ENCODE peak calls at places on chromosome 20, in four cellular contexts. H is right lobe of liver, P is ascending aorta, K is suprapubic skin. J is an unnamed sample.

GRCh38 chr20:53808733-53809132 is 215.1 kb upstream of the ZNF217 start:
- DNase-seq in P (no peak), K (no peak), H (no peak), J (no peak)

GRCh38 chr20:46705378-46705729 is 4.1 kb upstream of the SLC2A10 start:
- DNase-seq in P (no peak), H (no peak), K (no peak), J (no peak)

GRCh38 chr20:23350855-23351838 is 556 bp downstream of the NXT1 start:
- DNase-seq in P (peak), H (peak), K (peak), J (peak)

GRCh38 chr20:18904192-18904591 is 90.6 kb downstream of the SCP2D1 start:
- DNase-seq in H (no peak), P (no peak), K (no peak), J (no peak)

GRCh38 chr20:48486065-48486464 is 341.7 kb downstream of the PREX1 start:
- DNase-seq in P (no peak), H (no peak), K (no peak), J (no peak)

GRCh38 chr20:37901280-37901666 is 1.7 kb upstream of the VSTM2L start:
- DNase-seq in H (no peak), P (no peak), K (no peak), J (no peak)

GRCh38 chr20:48733296-48733790 is 94.5 kb downstream of the PREX1 start:
- DNase-seq in H (no peak), K (no peak), P (no peak), J (no peak)

GRCh38 chr20:32252189-32252588 is 25.3 kb upstream of the KIF3B start:
- DNase-seq in K (no peak), P (no peak), H (no peak), J (no peak)

GRCh38 chr20:5789827-5790226 is 39.6 kb downstream of the SHLD1 start:
- DNase-seq in P (no peak), K (no peak), H (no peak), J (no peak)

GRCh38 chr20:51327251-51327841 is 215.2 kb downstream of the NFATC2 start:
- DNase-seq in K (no peak), P (no peak), H (no peak), J (no peak)

GRCh38 chr20:56995635-56996075 is 270.8 kb downstream of the BMP7 start:
- DNase-seq in P (no peak), K (no peak), H (no peak), J (no peak)

GRCh38 chr20:61601853-61602252 is 349.8 kb downstream of the CDH4 start:
- DNase-seq in K (no peak), H (no peak), P (no peak), J (no peak)

GRCh38 chr20:21189761-21190523 is 64.1 kb downstream of the KIZ start:
- DNase-seq in K (no peak), P (no peak), H (no peak), J (no peak)

GRCh38 chr20:10309326-10309725 is 90.7 kb downstream of the SNAP25 start:
- DNase-seq in P (no peak), K (no peak), H (no peak), J (no peak)

GRCh38 chr20:37539956-37540455 is 12.3 kb upstream of the BLCAP start:
- DNase-seq in K (peak), P (no peak), H (no peak), J (no peak)

GRCh38 chr20:40848530-40848929 is 159.5 kb upstream of the MAFB start:
- DNase-seq in P (no peak), K (no peak), H (no peak), J (no peak)

GRCh38 chr20:916825-917224 is 691 bp upstream of the ANGPT4 start:
- DNase-seq in H (no peak), K (no peak), P (no peak), J (no peak)

GRCh38 chr20:47973519-47974233 is 188.4 kb upstream of the SULF2 start:
- DNase-seq in P (no peak), H (peak), K (no peak), J (no peak)

GRCh38 chr20:54382419-54382818 is 93.0 kb upstream of the DOK5 start:
- DNase-seq in H (no peak), P (no peak), K (no peak), J (no peak)

GRCh38 chr20:45550765-45551164 is 3.6 kb upstream of the EPPIN start:
- DNase-seq in K (no peak), P (no peak), H (no peak), J (no peak)

GRCh38 chr20:45545351-45545750 is 1.9 kb downstream of the EPPIN start:
- DNase-seq in K (no peak), P (no peak), H (no peak), J (no peak)

GRCh38 chr20:45548410-45548809 is 1.2 kb upstream of the EPPIN start:
- DNase-seq in K (no peak), P (no peak), H (no peak), J (no peak)

GRCh38 chr20:45547206-45547770 is at the start of gene EPPIN:
- DNase-seq in H (no peak), P (no peak), K (no peak), J (no peak)

DNA sequence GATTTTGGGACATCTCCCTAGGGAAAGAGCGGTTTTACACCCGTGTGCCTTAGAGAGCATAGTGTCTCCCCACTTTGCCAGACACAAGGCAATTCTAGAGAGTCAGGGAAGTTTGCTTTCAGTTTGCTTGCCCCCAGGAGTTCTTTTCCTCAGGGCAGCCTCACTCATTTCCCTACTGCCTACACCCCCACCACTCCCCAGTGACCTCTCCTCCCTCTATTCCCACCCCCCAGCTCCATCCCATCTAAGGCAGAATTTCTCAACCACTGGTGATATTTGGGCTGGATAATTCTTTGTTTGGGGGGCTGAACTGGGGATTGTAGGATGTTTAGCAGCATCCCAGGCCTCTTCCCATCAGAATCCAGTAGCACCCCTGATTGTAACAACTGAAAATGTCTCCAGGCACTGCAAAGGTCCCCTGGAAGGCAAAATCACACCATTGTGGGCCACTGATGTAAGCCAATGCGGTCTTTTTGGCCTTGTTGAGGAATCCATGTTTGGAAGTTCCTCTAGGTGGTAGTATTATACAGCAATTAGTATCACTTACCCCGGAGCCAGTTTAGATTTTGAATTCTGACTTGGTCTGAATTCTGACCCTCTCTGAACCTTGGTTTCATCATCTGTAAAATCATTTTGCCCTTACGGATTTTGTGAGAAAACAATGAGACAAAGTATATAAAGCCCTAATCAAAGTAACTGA is 1.3 kb downstream of the EPPIN start:
- DNase-seq in H (no peak), K (no peak), P (no peak), J (no peak)
- TF ChIP-seq CTCF in H (peak), K (peak), P (no peak), J (no peak)

GRCh38 chr20:24962510-24962909 is 13.4 kb downstream of the CST7 start:
- DNase-seq in H (no peak), P (no peak), K (no peak), J (no peak)
- TF ChIP-seq CTCF in H (no peak), P (no peak), K (no peak), J (no peak)

GRCh38 chr20:50278684-50279531 is 88.3 kb downstream of the CEBPB start:
- DNase-seq in K (peak), P (no peak), H (peak), J (no peak)
- TF ChIP-seq CTCF in K (peak), P (peak), H (peak), J (no peak)

GRCh38 chr20:44010162-44010704 is 95.6 kb downstream of the TOX2 start:
- DNase-seq in P (no peak), H (no peak), K (no peak), J (no peak)
- TF ChIP-seq CTCF in P (no peak), H (no peak), K (no peak), J (no peak)

GRCh38 chr20:14553774-14554524 is 216.5 kb upstream of the FLRT3 start:
- DNase-seq in K (no peak), H (no peak), P (no peak), J (no peak)
- TF ChIP-seq CTCF in K (no peak), H (no peak), P (no peak), J (no peak)